ENCODE peak calls at places on chromosomes 7 and 10, in ten cellular contexts. P is right lobe of liver, B is stomach, O is mammary epithelial cell, Q is psoas muscle, C is GM13976, F is glutamatergic neuron, T is mesothelial cell of epicardium, G is heart left ventricle, K is GM10248. I is an unnamed sample.

GRCh38 chr7:101031082-101031481 is 11.2 kb downstream of the MUC17 start:
- DNase-seq in P (no peak), B (no peak), O (peak; percentile 8), Q (no peak), C (no peak), F (no peak), T (no peak), G (peak; percentile 13), K (no peak), I (peak; percentile 7)

GRCh38 chr7:47571355-47572100 is 10.4 kb downstream of the TNS3 start:
- DNase-seq in P (peak; percentile 92), B (peak; percentile 83), O (peak; percentile 61), Q (peak; percentile 86), C (no peak), F (no peak), T (peak; percentile 77), G (peak; percentile 90), K (no peak), I (peak; percentile 81)

GRCh38 chr10:72087969-72088878 is at the start of gene SPOCK2:
- DNase-seq in P (no peak), B (no peak), O (no peak), Q (peak; percentile 55), C (peak; percentile 68), F (peak; percentile 74), T (no peak), G (no peak), K (peak; percentile 53), I (no peak)

GRCh38 chr10:80462277-80462985 is 8.3 kb downstream of the TSPAN14 start:
- DNase-seq in P (no peak), B (no peak), O (no peak), Q (no peak), C (no peak), F (no peak), T (no peak), G (no peak), K (no peak), I (peak; percentile 76)

GRCh38 chr10:68989317-68989990 is 851 bp downstream of the KIFBP start:
- DNase-seq in P (no peak), B (no peak), O (no peak), Q (no peak), C (no peak), F (no peak), T (no peak), G (no peak), K (no peak), I (no peak)

GRCh38 chr7:83271212-83272099 is 108.8 kb upstream of the PCLO start:
- DNase-seq in P (no peak), B (no peak), O (peak; percentile 22), Q (no peak), C (no peak), F (no peak), T (no peak), G (no peak), K (no peak), I (peak; percentile 30)

GRCh38 chr10:62638062-62638477 is 166.4 kb upstream of the ADO start:
- DNase-seq in P (no peak), B (no peak), O (peak; percentile 70), Q (no peak), C (no peak), F (no peak), T (no peak), G (peak; percentile 34), K (no peak), I (peak; percentile 22)

GRCh38 chr10:33248638-33249037 is 85.8 kb downstream of the NRP1 start:
- DNase-seq in P (no peak), B (no peak), O (peak; percentile 93), Q (no peak), C (no peak), F (no peak), T (no peak), G (no peak), K (no peak), I (peak; percentile 87)

GRCh38 chr7:96067321-96067720 is 254.6 kb downstream of the SLC25A13 start:
- DNase-seq in P (no peak), B (no peak), O (peak; percentile 32), Q (no peak), C (no peak), F (no peak), T (no peak), G (no peak), K (no peak), I (no peak)

GRCh38 chr10:92740762-92741161 is 51.0 kb downstream of the HHEX start:
- DNase-seq in P (no peak), B (no peak), O (no peak), Q (no peak), C (no peak), F (no peak), T (no peak), G (no peak), K (no peak), I (no peak)

GRCh38 chr10:78971094-78971682 is 97.6 kb upstream of the ZMIZ1 start:
- DNase-seq in P (no peak), B (no peak), O (no peak), Q (no peak), C (no peak), F (no peak), T (no peak), G (no peak), K (no peak), I (no peak)
- TF ChIP-seq CTCF in P (no peak), B (no peak), O (no peak), Q (no peak), C (no peak), F (no peak), T (no peak), G (no peak), K (no peak), I (no peak)

DNA sequence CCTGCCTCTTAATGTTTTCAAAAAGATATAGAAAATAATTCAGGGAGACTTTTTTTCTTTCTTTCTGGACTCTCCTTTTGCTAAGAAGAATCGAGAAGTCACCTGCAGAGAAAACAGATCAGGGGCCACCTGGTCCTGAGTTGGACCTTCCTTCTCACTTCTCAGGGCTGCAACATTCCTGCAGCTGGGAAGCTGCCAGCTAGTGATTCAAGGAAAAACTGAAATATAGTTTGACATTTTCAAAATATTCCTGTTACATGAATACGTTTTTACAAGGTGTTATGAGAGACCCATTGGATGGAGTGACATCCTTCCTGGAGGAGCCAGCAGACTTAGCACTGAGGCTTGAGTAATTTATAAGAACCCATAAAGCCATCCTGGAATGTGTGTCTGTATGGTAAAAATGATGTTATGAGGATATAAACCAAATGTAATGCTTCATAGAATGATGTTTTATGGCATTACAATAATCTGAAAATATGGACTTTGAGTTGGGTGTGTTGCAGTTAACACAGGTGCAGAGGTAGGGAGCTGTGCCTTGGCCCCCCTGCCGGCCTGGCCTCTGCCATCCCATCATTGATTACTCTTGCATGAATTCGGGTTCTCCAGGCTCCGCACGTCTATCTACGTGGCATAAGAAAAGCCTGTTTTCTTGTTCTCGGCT is 149.7 kb downstream of the PAXIP1 start:
- DNase-seq in P (no peak), B (no peak), O (no peak), Q (no peak), C (no peak), F (no peak), T (no peak), G (no peak), K (no peak), I (no peak)
- TF ChIP-seq CTCF in P (no peak), B (no peak), O (no peak), Q (no peak), C (no peak), F (no peak), T (no peak), G (no peak), K (no peak), I (no peak)

DNA sequence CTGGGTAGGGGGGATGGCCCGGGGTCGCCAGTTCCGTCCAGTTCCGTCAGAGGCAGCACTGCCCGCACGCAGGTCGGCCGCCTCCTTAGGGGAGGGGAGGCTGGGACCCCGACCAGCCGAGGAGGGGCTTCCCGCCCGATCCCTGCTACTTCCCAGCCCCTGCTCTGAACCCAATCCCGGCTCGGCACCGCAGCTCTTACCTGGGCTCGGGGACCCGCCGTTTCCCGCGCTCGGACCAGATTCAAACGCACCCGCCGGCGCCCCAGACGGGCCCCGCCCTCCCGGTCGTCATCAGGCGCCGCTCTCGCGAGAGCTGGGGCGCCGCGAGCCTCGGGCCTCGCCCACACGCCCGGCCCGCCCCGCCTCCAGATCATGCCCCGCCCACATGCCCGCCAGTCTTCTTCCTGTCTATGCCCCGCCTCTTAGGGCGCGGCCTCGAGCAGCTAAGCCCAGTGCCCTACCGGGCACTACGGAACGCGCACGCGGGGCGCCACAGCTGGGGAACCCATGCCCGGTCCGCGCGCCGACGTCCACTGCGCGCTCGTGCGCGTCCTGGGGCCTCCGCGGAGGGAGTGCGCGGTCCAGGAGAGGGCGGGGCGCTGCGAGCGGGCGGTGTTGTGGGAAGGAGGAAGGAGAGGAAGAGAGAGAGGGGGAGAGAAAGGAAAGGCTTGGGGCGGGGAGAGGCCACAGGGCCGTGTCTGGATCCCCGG is at the start of gene NCAPG2:
- DNase-seq in P (peak; percentile 99), B (peak; percentile 99), O (peak; percentile 98), Q (peak; percentile 100), C (peak; percentile 99), F (peak; percentile 99), T (peak; percentile 98), G (peak; percentile 99), K (peak; percentile 99), I (peak; percentile 98)
- TF ChIP-seq CTCF in P (peak; percentile 22), B (peak; percentile 63), O (no peak), Q (peak; percentile 36), C (no peak), F (peak; percentile 34), T (no peak), G (peak; percentile 23), K (peak; percentile 3), I (no peak)

GRCh38 chr7:129845178-129845971 is 107.4 kb downstream of the UBE2H start:
- DNase-seq in P (no peak), B (no peak), O (peak; percentile 72), Q (no peak), C (no peak), F (no peak), T (no peak), G (no peak), K (no peak), I (no peak)

GRCh38 chr7:129843982-129844840 is 108.5 kb downstream of the UBE2H start:
- DNase-seq in P (no peak), B (no peak), O (no peak), Q (no peak), C (no peak), F (no peak), T (no peak), G (no peak), K (no peak), I (no peak)

GRCh38 chr7:129843365-129843898 is 109.3 kb downstream of the UBE2H start:
- DNase-seq in P (no peak), B (no peak), O (no peak), Q (no peak), C (no peak), F (no peak), T (no peak), G (no peak), K (no peak), I (no peak)

GRCh38 chr7:129848436-129848835 is 104.3 kb downstream of the UBE2H start:
- DNase-seq in P (no peak), B (no peak), O (no peak), Q (no peak), C (no peak), F (no peak), T (no peak), G (no peak), K (no peak), I (no peak)

GRCh38 chr7:129845972-129846327 is 106.8 kb downstream of the UBE2H start:
- DNase-seq in P (no peak), B (no peak), O (peak; percentile 85), Q (no peak), C (no peak), F (no peak), T (no peak), G (no peak), K (no peak), I (peak; percentile 79)
- TF ChIP-seq CTCF in P (no peak), B (no peak), O (no peak), Q (no peak), C (no peak), F (no peak), T (no peak), G (no peak), K (no peak), I (no peak)